ENCODE peak calls at places on chromosomes 4 and X, in ten cellular contexts. L is left colon; J is GM12865; Y is amniotic stem cell; T is iris pigment epithelial cell; H is activated naive CD8-positive, alpha-beta T cell treated with anti-CD3 and anti-CD28 coated beads, Interleukin-2, amount 50 U/mL, for 24 hours; B is activated naive CD4-positive, alpha-beta T cell treated with anti-CD3 and anti-CD28 coated beads, Interleukin-2, amount 10 ng/mL, durations not matched to agents 7 days and 5 days; D is renal cortical epithelial cell; I is SW480; Z is transverse colon. Q is an unnamed sample.

GRCh38 chr4:112214397-112215264 is 17.0 kb upstream of the AP1AR start:
- DNase-seq in J (no peak), Y (no peak), B (no peak), L (no peak), T (peak), Z (no peak), I (peak), H (no peak), D (peak), Q (peak)

GRCh38 chr4:7377223-7377865 is 57.4 kb downstream of the PSAPL1 start:
- DNase-seq in D (no peak), J (no peak), H (no peak), T (no peak), Z (no peak), L (no peak), I (no peak), Y (no peak), B (no peak), Q (no peak)

GRCh38 chrX:153339662-153340061 is 5.7 kb downstream of the ZNF275 start:
- DNase-seq in D (no peak), B (no peak), T (no peak), I (no peak), L (no peak), Y (no peak), H (no peak), Z (no peak), J (no peak), Q (no peak)

GRCh38 chrX:39492495-39493162 is 605.1 kb downstream of the BCOR start:
- DNase-seq in T (no peak), L (no peak), I (no peak), Z (no peak), Y (no peak), B (no peak), D (peak), H (no peak), J (peak), Q (peak)

GRCh38 chr4:8239661-8240060 is 29.9 kb upstream of the HTRA3 start:
- DNase-seq in L (no peak), H (no peak), Z (no peak), D (no peak), I (no peak), Y (no peak), T (no peak), J (no peak), B (no peak), Q (no peak)

GRCh38 chr4:101200561-101200960 is 146.8 kb downstream of the PPP3CA start:
- DNase-seq in Z (no peak), I (no peak), Y (peak), J (no peak), B (no peak), H (no peak), D (peak), T (peak), L (no peak), Q (no peak)

GRCh38 chrX:109936114-109936513 is 66.8 kb upstream of the TMEM164 start:
- DNase-seq in D (peak), L (no peak), I (no peak), T (peak), H (no peak), Y (no peak), J (no peak), B (no peak), Z (no peak), Q (no peak)

GRCh38 chr4:8086751-8087445 is 71.7 kb downstream of the ABLIM2 start:
- DNase-seq in T (no peak), I (no peak), D (no peak), B (no peak), J (no peak), Z (no peak), L (no peak), H (no peak), Y (no peak), Q (no peak)

GRCh38 chrX:39600222-39600621 is 497.5 kb downstream of the BCOR start:
- DNase-seq in L (no peak), Y (no peak), I (no peak), J (no peak), Z (no peak), H (no peak), T (no peak), D (no peak), B (no peak), Q (no peak)

GRCh38 chr4:102825261-102826071 is 1.9 kb downstream of the UBE2D3 start:
- DNase-seq in B (peak), Z (peak), D (peak), L (peak), H (peak), Y (peak), J (peak), T (peak), I (peak), Q (peak)